ENCODE peak calls at places on chromosome 3, in eight cellular contexts. S is AG09309, H is tibial nerve, P is colonic mucosa, L is IMR-90, K is A673, X is fibroblast of mammary gland, Q is fibroblast of the aortic adventitia. C is an unnamed sample.

GRCh38 chr3:79040701-79041100 is 727.1 kb downstream of the ROBO1 start:
- DNase-seq in S (peak; percentile 78), H (no peak), P (no peak), L (peak; percentile 91), K (no peak), X (peak; percentile 94), Q (peak; percentile 70), C (peak; percentile 73)

GRCh38 chr3:121855555-121855954 is 20.5 kb downstream of the EAF2 start:
- DNase-seq in S (no peak), H (no peak), P (no peak), L (no peak), K (peak; percentile 40), X (peak; percentile 11), Q (no peak), C (peak; percentile 6)

GRCh38 chr3:88807471-88808090 is 299.8 kb upstream of the EPHA3 start:
- DNase-seq in S (no peak), H (no peak), P (no peak), L (peak; percentile 74), K (peak; percentile 86), X (peak; percentile 27), Q (peak; percentile 22), C (peak; percentile 73)

GRCh38 chr3:79521221-79521848 is 246.5 kb downstream of the ROBO1 start:
- DNase-seq in S (no peak), H (no peak), P (no peak), L (peak; percentile 32), K (peak; percentile 73), X (peak; percentile 39), Q (peak; percentile 52), C (peak; percentile 70)

GRCh38 chr3:52501046-52501445 is 5.9 kb downstream of the STAB1 start:
- DNase-seq in S (no peak), H (no peak), P (no peak), L (no peak), K (no peak), X (no peak), Q (no peak), C (no peak)

GRCh38 chr3:53478166-53478830 is 16.1 kb upstream of the CACNA1D start:
- DNase-seq in S (no peak), H (no peak), P (peak; percentile 75), L (no peak), K (no peak), X (no peak), Q (no peak), C (no peak)

GRCh38 chr3:10933470-10933957 is 59.0 kb upstream of the SLC6A1 start:
- DNase-seq in S (no peak), H (no peak), P (no peak), L (no peak), K (no peak), X (no peak), Q (peak; percentile 76), C (no peak)

GRCh38 chr3:156132313-156132712 is 11.9 kb downstream of the KCNAB1 start:
- DNase-seq in S (no peak), H (no peak), P (no peak), L (no peak), K (no peak), X (no peak), Q (no peak), C (no peak)

GRCh38 chr3:24810881-24811280 is 316.2 kb upstream of the THRB start:
- DNase-seq in S (no peak), H (no peak), P (no peak), L (no peak), K (peak; percentile 5), X (no peak), Q (no peak), C (no peak)

GRCh38 chr3:169678122-169678521 is 14.6 kb upstream of the MECOM start:
- DNase-seq in S (no peak), H (no peak), P (no peak), L (no peak), K (no peak), X (no peak), Q (no peak), C (peak; percentile 30)

GRCh38 chr3:171326717-171327440 is 133.3 kb downstream of the TNIK start:
- DNase-seq in S (no peak), H (no peak), P (no peak), L (no peak), K (no peak), X (no peak), Q (no peak), C (no peak)

GRCh38 chr3:188270423-188270972 is 116.5 kb downstream of the LPP start:
- DNase-seq in S (no peak), H (no peak), P (no peak), L (peak; percentile 96), K (peak; percentile 25), X (peak; percentile 91), Q (peak; percentile 96), C (peak; percentile 95)

GRCh38 chr3:47701388-47701787 is 80.3 kb downstream of the SMARCC1 start:
- DNase-seq in S (no peak), H (no peak), P (no peak), L (no peak), K (no peak), X (no peak), Q (no peak), C (no peak)

GRCh38 chr3:180229113-180229512 is 192.4 kb upstream of the PEX5L start:
- DNase-seq in S (no peak), H (no peak), P (no peak), L (no peak), K (peak; percentile 4), X (no peak), Q (no peak), C (no peak)

GRCh38 chr3:29226709-29227108 is 54.2 kb upstream of the RBMS3 start:
- DNase-seq in S (no peak), H (no peak), P (no peak), L (peak; percentile 39), K (no peak), X (peak; percentile 10), Q (peak; percentile 44), C (no peak)

GRCh38 chr3:29731050-29731449 is 450.2 kb downstream of the RBMS3 start:
- DNase-seq in S (no peak), H (no peak), P (no peak), L (no peak), K (no peak), X (no peak), Q (peak; percentile 58), C (peak; percentile 18)

GRCh38 chr3:192869131-192870027 is 48.3 kb downstream of the MB21D2 start:
- DNase-seq in S (no peak), H (no peak), P (no peak), L (peak; percentile 67), K (peak; percentile 56), X (peak; percentile 75), Q (peak; percentile 59), C (peak; percentile 47)

GRCh38 chr3:39519076-39519475 is 51.6 kb downstream of the MOBP start:
- DNase-seq in S (no peak), H (no peak), P (no peak), L (no peak), K (no peak), X (no peak), Q (peak; percentile 54), C (no peak)

GRCh38 chr3:126197343-126197742 is 17.0 kb upstream of the ALDH1L1 start:
- DNase-seq in S (no peak), H (no peak), P (no peak), L (no peak), K (no peak), X (no peak), Q (no peak), C (no peak)

GRCh38 chr3:172311217-172311616 is 137.0 kb downstream of the GHSR start:
- DNase-seq in S (no peak), H (no peak), P (no peak), L (no peak), K (no peak), X (no peak), Q (no peak), C (no peak)

GRCh38 chr3:69160525-69160924 is 38.1 kb upstream of the LMOD3 start:
- DNase-seq in S (no peak), H (no peak), P (no peak), L (no peak), K (no peak), X (no peak), Q (no peak), C (no peak)

GRCh38 chr3:113436794-113437193 is 4.5 kb downstream of the CFAP44 start:
- DNase-seq in S (peak; percentile 29), H (no peak), P (no peak), L (peak; percentile 86), K (no peak), X (peak; percentile 70), Q (peak; percentile 68), C (peak; percentile 38)

GRCh38 chr3:182671942-182672341 is 121.4 kb upstream of the ATP11B start:
- DNase-seq in S (peak; percentile 5), H (no peak), P (no peak), L (peak; percentile 3), K (no peak), X (peak; percentile 59), Q (peak; percentile 4), C (peak; percentile 20)

GRCh38 chr3:113533534-113533892 is 1.2 kb downstream of the SIDT1 start:
- DNase-seq in S (no peak), H (no peak), P (no peak), L (no peak), K (no peak), X (no peak), Q (no peak), C (no peak)

GRCh38 chr3:129950318-129951046 is 24.0 kb upstream of the TRH start:
- DNase-seq in S (no peak), H (no peak), P (no peak), L (no peak), K (no peak), X (no peak), Q (no peak), C (no peak)

GRCh38 chr3:23888617-23889228 is 28.1 kb downstream of the NKIRAS1 start:
- DNase-seq in S (no peak), H (no peak), P (no peak), L (peak; percentile 64), K (peak; percentile 34), X (peak; percentile 59), Q (peak; percentile 76), C (peak; percentile 71)

GRCh38 chr3:72152551-72153476 is 367.9 kb upstream of the PROK2 start:
- DNase-seq in S (no peak), H (peak; percentile 65), P (peak; percentile 80), L (peak; percentile 69), K (peak; percentile 50), X (peak; percentile 95), Q (peak; percentile 92), C (peak; percentile 69)

GRCh38 chr3:142930510-142930909 is 33.0 kb downstream of the PAQR9 start:
- DNase-seq in S (no peak), H (no peak), P (no peak), L (no peak), K (no peak), X (peak; percentile 20), Q (peak; percentile 47), C (peak; percentile 4)
- TF ChIP-seq CTCF in S (peak; percentile 13), H (no peak), P (no peak), L (no peak), K (no peak), X (peak; percentile 19), Q (peak; percentile 22), C (no peak)

GRCh38 chr3:42891042-42891441 is 14.9 kb upstream of the ZNF662 start:
- DNase-seq in S (no peak), H (no peak), P (no peak), L (no peak), K (no peak), X (no peak), Q (no peak), C (no peak)
- H3K4me3 ChIP-seq in S (no peak overlapping the region), H (no peak overlapping the region), P (no peak overlapping the region), L (no peak overlapping the region), K (no peak overlapping the region), X (no peak overlapping the region), Q (no peak overlapping the region), C (no peak overlapping the region)

GRCh38 chr3:17747184-17747889 is 4.9 kb upstream of the TBC1D5 start:
- DNase-seq in S (no peak), H (no peak), P (no peak), L (no peak), K (no peak), X (no peak), Q (no peak), C (no peak)
- TF ChIP-seq CTCF in S (no peak), H (no peak), P (no peak), L (no peak), K (no peak), X (no peak), Q (no peak), C (no peak)

GRCh38 chr3:14949126-14949525 is 1.7 kb downstream of the NR2C2 start:
- DNase-seq in S (no peak), H (no peak), P (no peak), L (no peak), K (no peak), X (peak; percentile 5), Q (no peak), C (peak; percentile 11)
- H3K4me3 ChIP-seq in S (peak overlapping the region; percentile 96), H (peak overlapping the region; percentile 54), P (peak overlapping the region; percentile 74), L (peak overlapping the region; percentile 89), K (peak overlapping the region; percentile 67), X (peak overlapping the region; percentile 76), Q (peak overlapping the region; percentile 80), C (peak overlapping the region; percentile 96)

C was measured in cardiac fibroblast.